ENCODE peak calls at places on chromosomes 1 and 21, in five cellular contexts. I is upper lobe of right lung, U is lower lobe of right lung, S is SK-N-SH, Y is AG04450. X is an unnamed sample.
A peak's percentile ranks its signal among the peaks of the same experiment; 100 is the strongest.

GRCh38 chr1:158155673-158156072 is 25.0 kb upstream of the CD1D start:
- DNase-seq in I (no peak), U (no peak), S (no peak), Y (no peak), X (no peak)

GRCh38 chr1:40929145-40929544 is 50.4 kb upstream of the CTPS1 start:
- DNase-seq in I (no peak), U (no peak), S (no peak), Y (no peak), X (no peak)

GRCh38 chr1:80155371-80155770 is 1148.8 kb upstream of the ADGRL4 start:
- DNase-seq in I (no peak), U (no peak), S (no peak), Y (no peak), X (no peak)

GRCh38 chr1:159318784-159319551 is 16.8 kb downstream of the FCER1A start:
- DNase-seq in I (no peak), U (no peak), S (no peak), Y (no peak), X (no peak)

GRCh38 chr1:244435562-244436205 is 16.0 kb downstream of the ADSS2 start:
- DNase-seq in I (no peak), U (no peak), S (no peak), Y (no peak), X (no peak)

GRCh38 chr1:223490256-223490655 is 97.0 kb downstream of the CCDC185 start:
- DNase-seq in I (no peak), U (no peak), S (no peak), Y (no peak), X (no peak)

GRCh38 chr1:185532853-185533252 is 201.3 kb upstream of the HMCN1 start:
- DNase-seq in I (no peak), U (no peak), S (no peak), Y (no peak), X (no peak)

GRCh38 chr1:151342562-151342961 is 4.5 kb downstream of the RFX5 start:
- DNase-seq in I (peak; percentile 76), U (peak; percentile 63), S (no peak), Y (no peak), X (no peak)

GRCh38 chr1:85200367-85200869 is 398 bp downstream of the SYDE2 start:
- DNase-seq in I (no peak), U (peak; percentile 67), S (no peak), Y (no peak), X (no peak)

GRCh38 chr1:50476800-50477199 is 53.6 kb upstream of the DMRTA2 start:
- DNase-seq in I (no peak), U (no peak), S (no peak), Y (no peak), X (no peak)

GRCh38 chr1:58618303-58618702 is 41.3 kb upstream of the TACSTD2 start:
- DNase-seq in I (no peak), U (peak; percentile 55), S (no peak), Y (peak; percentile 54), X (peak; percentile 92)

GRCh38 chr1:59008599-59009347 is 224.9 kb upstream of the JUN start:
- DNase-seq in I (no peak), U (no peak), S (no peak), Y (no peak), X (no peak)

GRCh38 chr1:15836772-15837669 is 10.5 kb upstream of the SPEN start:
- DNase-seq in I (peak; percentile 91), U (peak; percentile 87), S (no peak), Y (no peak), X (peak; percentile 85)

GRCh38 chr21:41596241-41596925 is 88.4 kb upstream of the TMPRSS2 start:
- DNase-seq in I (peak; percentile 32), U (no peak), S (no peak), Y (no peak), X (no peak)

GRCh38 chr1:175632667-175633066 is 110.7 kb downstream of the TNR start:
- DNase-seq in I (no peak), U (no peak), S (no peak), Y (no peak), X (no peak)

GRCh38 chr1:46512792-46513190 is 23.2 kb downstream of the DMBX1 start:
- DNase-seq in I (no peak), U (no peak), S (no peak), Y (no peak), X (no peak)

GRCh38 chr21:45981641-45982255 is at the start of gene COL6A1:
- DNase-seq in I (peak; percentile 80), U (peak; percentile 70), S (peak; percentile 96), Y (no peak), X (peak; percentile 45)

GRCh38 chr1:9016455-9016854 is 9.8 kb downstream of the SLC2A7 start:
- DNase-seq in I (no peak), U (no peak), S (no peak), Y (no peak), X (no peak)

GRCh38 chr1:183543619-183544204 is 46.5 kb downstream of the NCF2 start:
- DNase-seq in I (no peak), U (no peak), S (peak; percentile 48), Y (peak; percentile 26), X (no peak)

GRCh38 chr1:56508523-56508983 is 70.8 kb downstream of the PLPP3 start:
- DNase-seq in I (peak; percentile 65), U (peak; percentile 54), S (no peak), Y (no peak), X (peak; percentile 91)

GRCh38 chr1:201357636-201358348 is 19.7 kb downstream of the TNNT2 start:
- DNase-seq in I (peak; percentile 44), U (peak; percentile 28), S (no peak), Y (no peak), X (no peak)

GRCh38 chr21:43188181-43188580 is 19.4 kb downstream of the CRYAA start:
- DNase-seq in I (peak; percentile 15), U (no peak), S (no peak), Y (no peak), X (peak; percentile 21)

GRCh38 chr1:19154876-19155275 is 55.2 kb downstream of the UBR4 start:
- DNase-seq in I (no peak), U (no peak), S (no peak), Y (no peak), X (no peak)

GRCh38 chr1:243399561-243400155 is 143.8 kb downstream of the SDCCAG8 start:
- DNase-seq in I (no peak), U (no peak), S (no peak), Y (no peak), X (no peak)

GRCh38 chr1:55611123-55611522 is 396.0 kb upstream of the USP24 start:
- DNase-seq in I (no peak), U (no peak), S (no peak), Y (no peak), X (no peak)

GRCh38 chr1:64268653-64269557 is 65.5 kb downstream of the UBE2U start:
- DNase-seq in I (no peak), U (no peak), S (peak; percentile 57), Y (peak; percentile 65), X (peak; percentile 65)

GRCh38 chr21:17610862-17611261 is 1.8 kb downstream of the BTG3 start:
- DNase-seq in I (no peak), U (no peak), S (peak; percentile 27), Y (no peak), X (no peak)

GRCh38 chr1:40872266-40872665 is 10.1 kb upstream of the CITED4 start:
- DNase-seq in I (no peak), U (no peak), S (no peak), Y (no peak), X (no peak)

GRCh38 chr1:48674641-48675040 is 102.0 kb downstream of the BEND5 start:
- DNase-seq in I (no peak), U (no peak), S (peak; percentile 39), Y (no peak), X (peak; percentile 59)

DNA sequence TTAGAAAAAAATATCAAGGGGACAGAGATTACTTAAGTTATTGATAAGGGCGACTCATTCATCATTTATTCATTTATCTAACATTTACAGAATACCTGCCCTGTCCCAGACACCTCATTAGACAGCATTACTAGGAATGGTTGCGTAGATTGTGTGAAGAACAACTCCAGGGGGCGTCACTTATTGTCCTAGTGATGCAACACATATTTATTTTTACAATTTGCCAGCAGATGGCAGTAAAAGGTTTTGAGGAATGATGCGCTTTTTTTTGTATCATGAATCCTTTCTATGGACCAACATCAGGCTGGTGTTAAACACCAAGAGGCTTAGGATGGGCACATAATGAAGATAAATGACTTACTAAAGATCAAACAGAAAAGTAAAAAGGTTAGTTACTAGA is 5.5 kb downstream of the NCAM2 start:
- DNase-seq in I (no peak), U (no peak), S (peak; percentile 31), Y (no peak), X (no peak)
- TF ChIP-seq CTCF in I (peak; percentile 38), U (peak; percentile 29), S (peak; percentile 71), Y (peak; percentile 52), X (peak; percentile 60)

GRCh38 chr1:111556318-111557037 is 53.0 kb upstream of the ADORA3 start:
- DNase-seq in I (no peak), U (no peak), S (no peak), Y (no peak), X (no peak)
- TF ChIP-seq CTCF in I (no peak), U (no peak), S (no peak), Y (no peak), X (no peak)

GRCh38 chr1:116168277-116169032 is 57.3 kb downstream of the MAB21L3 start:
- DNase-seq in I (peak; percentile 93), U (peak; percentile 91), S (no peak), Y (no peak), X (peak; percentile 50)
- TF ChIP-seq CTCF in I (peak; percentile 98), U (peak; percentile 98), S (no peak), Y (peak; percentile 57), X (peak; percentile 97)

GRCh38 chr1:203600782-203601513 is 25.7 kb upstream of the ATP2B4 start:
- DNase-seq in I (no peak), U (no peak), S (no peak), Y (no peak), X (no peak)
- TF ChIP-seq CTCF in I (no peak), U (no peak), S (no peak), Y (no peak), X (no peak)

GRCh38 chr21:44509539-44509938 is 30.5 kb downstream of the KRTAP10-1 start:
- DNase-seq in I (peak; percentile 92), U (peak; percentile 88), S (peak; percentile 71), Y (no peak), X (no peak)
- TF ChIP-seq CTCF in I (peak; percentile 47), U (peak; percentile 35), S (peak; percentile 35), Y (no peak), X (no peak)

DNA sequence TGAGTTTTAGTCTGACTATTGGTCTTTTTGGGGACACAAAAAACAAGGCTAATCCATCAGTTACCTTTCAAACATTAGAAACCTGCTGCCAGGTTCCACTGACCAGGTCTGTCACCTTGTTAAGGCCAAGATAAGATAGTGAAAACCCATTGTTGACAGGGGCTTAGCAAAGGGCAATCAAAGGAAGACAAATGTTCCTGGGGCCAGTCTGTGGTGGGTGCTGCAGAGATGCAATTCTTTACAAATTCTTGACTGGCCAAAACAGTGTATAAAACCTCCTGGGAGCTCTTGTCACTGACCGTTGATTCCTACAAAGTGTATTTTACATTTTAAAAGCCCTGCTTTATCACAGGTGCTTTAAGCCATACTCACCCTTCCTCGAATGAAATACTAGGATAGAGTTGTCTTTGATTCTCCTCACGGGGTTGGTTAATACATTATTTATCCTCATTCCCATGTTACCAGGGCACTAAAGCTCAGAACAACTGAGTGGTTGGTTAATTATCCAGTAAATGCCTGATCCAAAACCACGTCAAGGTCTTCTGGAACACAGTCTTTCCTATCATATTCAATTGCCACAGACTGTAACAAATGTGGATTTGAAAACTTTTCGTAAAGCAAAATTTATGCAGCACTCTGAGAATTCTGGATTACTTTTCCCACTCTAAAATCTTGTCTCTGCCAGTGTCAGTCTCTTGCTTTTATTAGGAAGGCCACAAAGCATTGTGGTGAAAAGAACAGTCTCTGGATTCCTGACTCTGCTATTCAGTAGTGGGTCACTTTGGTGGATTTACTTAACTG is 77.2 kb downstream of the NRIP1 start:
- DNase-seq in I (no peak), U (no peak), S (no peak), Y (no peak), X (no peak)
- TF ChIP-seq CTCF in I (no peak), U (no peak), S (no peak), Y (no peak), X (no peak)

X was measured in CD14-positive monocyte.